ENCODE peak calls at places on chromosome 15, in four cellular contexts. M is stimulated activated CD8-positive, alpha-beta memory T cell treated with anti-CD3 and anti-CD28 coated beads, Interleukin-4, amount 100 ng/mL, for 24 hours; G is astrocyte; N is cardiac muscle cell. J is an unnamed sample.

GRCh38 chr15:88636039-88636438 is 2.8 kb upstream of the ISG20 start:
- DNase-seq in G (no peak), N (no peak), M (no peak), J (peak)

GRCh38 chr15:51132384-51133139 is 37.9 kb upstream of the TNFAIP8L3 start:
- DNase-seq in N (peak), G (peak), M (no peak), J (peak)

GRCh38 chr15:48856947-48857346 is 21.0 kb upstream of the EID1 start:
- DNase-seq in N (peak), M (no peak), G (peak), J (peak)

GRCh38 chr15:52124270-52124878 is 11.8 kb upstream of the BCL2L10 start:
- DNase-seq in G (no peak), M (no peak), N (peak), J (peak)

GRCh38 chr15:71677352-71677751 is 133.0 kb upstream of the NR2E3 start:
- DNase-seq in G (no peak), N (no peak), M (no peak), J (no peak)

GRCh38 chr15:59174161-59174845 is 32.3 kb upstream of the LDHAL6B start:
- DNase-seq in G (no peak), M (no peak), N (no peak), J (peak)

GRCh38 chr15:96331942-96332853 is 1.7 kb downstream of the NR2F2 start:
- DNase-seq in G (peak), M (no peak), N (peak), J (peak)

GRCh38 chr15:66650433-66650832 is 51.6 kb upstream of the SMAD6 start:
- DNase-seq in M (no peak), N (no peak), G (no peak), J (no peak)

GRCh38 chr15:55774113-55774970 is 31.4 kb upstream of the PRTG start:
- DNase-seq in M (peak), G (no peak), N (peak), J (peak)

GRCh38 chr15:55742498-55742926 is 440 bp downstream of the PRTG start:
- DNase-seq in N (peak), G (peak), M (no peak), J (peak)

GRCh38 chr15:78312551-78312950 is 13.1 kb upstream of the SKIC8 start:
- DNase-seq in N (no peak), G (no peak), M (no peak), J (no peak)

GRCh38 chr15:81825136-81825535 is 220.7 kb downstream of the MEX3B start:
- DNase-seq in M (no peak), G (no peak), N (no peak), J (no peak)

GRCh38 chr15:50176869-50177268 is 5.1 kb upstream of the SLC27A2 start:
- DNase-seq in G (peak), N (peak), M (no peak), J (peak)

GRCh38 chr15:63166219-63166618 is 8.9 kb upstream of the RPS27L start:
- DNase-seq in N (peak), M (no peak), G (no peak), J (peak)

GRCh38 chr15:56524915-56525314 is 60.0 kb upstream of the MNS1 start:
- DNase-seq in G (peak), M (no peak), N (peak), J (peak)

GRCh38 chr15:40006646-40007045 is 32.3 kb downstream of the SRP14 start:
- DNase-seq in N (no peak), M (no peak), G (peak), J (peak)

GRCh38 chr15:95425859-95426258 is 904.6 kb upstream of the NR2F2 start:
- DNase-seq in G (no peak), M (no peak), N (no peak), J (no peak)

GRCh38 chr15:68279779-68280745 is 2.5 kb downstream of the FEM1B start:
- DNase-seq in N (no peak), M (no peak), G (no peak), J (no peak)

GRCh38 chr15:76993114-76993715 is 1.7 kb upstream of the PSTPIP1 start:
- DNase-seq in N (no peak), M (no peak), G (no peak), J (no peak)

GRCh38 chr15:31398677-31399260 is 72.1 kb downstream of the KLF13 start:
- DNase-seq in G (no peak), M (no peak), N (peak), J (no peak)

GRCh38 chr15:82081904-82082810 is 36.3 kb upstream of the MEX3B start:
- DNase-seq in G (peak), N (peak), M (no peak), J (peak)

GRCh38 chr15:63292771-63293170 is 15.4 kb downstream of the APH1B start:
- DNase-seq in M (no peak), G (no peak), N (peak), J (peak)

GRCh38 chr15:82655606-82656005 is 8.4 kb upstream of the CPEB1 start:
- DNase-seq in G (no peak), M (no peak), N (no peak), J (no peak)

GRCh38 chr15:68214838-68215234 is 9.7 kb upstream of the CALML4 start:
- DNase-seq in N (no peak), M (no peak), G (no peak), J (no peak)

GRCh38 chr15:23072633-23073032 is 33.3 kb upstream of the TUBGCP5 start:
- DNase-seq in N (no peak), M (no peak), G (no peak), J (no peak)

GRCh38 chr15:51620647-51621046 is 1.9 kb downstream of the DMXL2 start:
- DNase-seq in M (no peak), G (no peak), N (no peak), J (no peak)

GRCh38 chr15:63034568-63034967 is 8.0 kb upstream of the TPM1 start:
- DNase-seq in N (no peak), G (no peak), M (no peak), J (no peak)

GRCh38 chr15:51846463-51847230 is 17.2 kb downstream of the TMOD3 start:
- DNase-seq in N (peak), M (no peak), G (peak), J (peak)

GRCh38 chr15:31200735-31201151 is 99.2 kb upstream of the TRPM1 start:
- DNase-seq in M (peak), N (peak), G (no peak), J (peak)

GRCh38 chr15:79675982-79676381 is 220.8 kb downstream of the MTHFS start:
- DNase-seq in G (no peak), M (no peak), N (no peak), J (no peak)

GRCh38 chr15:48705381-48705780 is 59.9 kb upstream of the FBN1 start:
- DNase-seq in G (no peak), M (no peak), N (no peak), J (no peak)

GRCh38 chr15:39255760-39256159 is 325.1 kb upstream of the THBS1 start:
- DNase-seq in M (no peak), G (no peak), N (no peak), J (no peak)

GRCh38 chr15:52567886-52568568 is 803 bp downstream of the ARPP19 start:
- DNase-seq in N (no peak), M (peak), G (no peak), J (peak)

GRCh38 chr15:42194502-42194901 is 13.6 kb downstream of the VPS39 start:
- DNase-seq in M (no peak), N (peak), G (peak), J (peak)

GRCh38 chr15:60392986-60393811 is 4.6 kb downstream of the ANXA2 start:
- DNase-seq in G (peak), M (no peak), N (peak), J (peak)

GRCh38 chr15:46652256-46652655 is 1017.4 kb downstream of the SQOR start:
- DNase-seq in N (no peak), G (no peak), M (no peak), J (no peak)

GRCh38 chr15:71093089-71094024 is 21.9 kb upstream of the THSD4 start:
- DNase-seq in M (no peak), G (peak), N (peak), J (peak)

J was measured in iris pigment epithelial cell.